ENCODE peak calls at places on chromosome 17, in nine cellular contexts. One of them, this sample, is unnamed.

GRCh38 chr17:48994548-48995331 is 2.4 kb upstream of the IGF2BP1 start:
- DNase-seq in thoracic aorta: no peak
- DNase-seq in Peyer's patch: no peak
- DNase-seq in right atrium auricular region: peak; percentile 7
- DNase-seq in stimulated activated CD8-positive, alpha-beta memory T cell treated with anti-CD3 and anti-CD28 coated beads, Interleukin-7, amount 100 ng/mL, for 1 hour: no peak
- DNase-seq in stimulated activated naive B cell treated with anti-CD40 and anti-IgM and Interleukin-4, amounts not matched to agents 10 μg/mL and 1 μg/mL and 100 μg/mL, for 72 hours: no peak
- DNase-seq in CD4-positive, alpha-beta T cell: no peak
- DNase-seq in A172: no peak
- DNase-seq in amygdala: no peak
- DNase-seq in this sample: no peak

GRCh38 chr17:17303010-17303846 is at the start of gene NT5M:
- DNase-seq in A172: peak; percentile 53
- DNase-seq in thoracic aorta: peak; percentile 19
- DNase-seq in stimulated activated naive B cell treated with anti-CD40 and anti-IgM and Interleukin-4, amounts not matched to agents 10 μg/mL and 1 μg/mL and 100 μg/mL, for 72 hours: peak; percentile 60
- DNase-seq in right atrium auricular region: peak; percentile 64
- DNase-seq in stimulated activated CD8-positive, alpha-beta memory T cell treated with anti-CD3 and anti-CD28 coated beads, Interleukin-7, amount 100 ng/mL, for 1 hour: peak; percentile 36
- DNase-seq in amygdala: peak; percentile 33
- DNase-seq in CD4-positive, alpha-beta T cell: peak; percentile 34
- DNase-seq in Peyer's patch: peak; percentile 74
- DNase-seq in this sample: peak; percentile 88

GRCh38 chr17:20266806-20267458 is 200.4 kb downstream of the LGALS9B start:
- DNase-seq in right atrium auricular region: no peak
- DNase-seq in thoracic aorta: peak; percentile 36
- DNase-seq in A172: peak; percentile 47
- DNase-seq in stimulated activated naive B cell treated with anti-CD40 and anti-IgM and Interleukin-4, amounts not matched to agents 10 μg/mL and 1 μg/mL and 100 μg/mL, for 72 hours: no peak
- DNase-seq in amygdala: no peak
- DNase-seq in stimulated activated CD8-positive, alpha-beta memory T cell treated with anti-CD3 and anti-CD28 coated beads, Interleukin-7, amount 100 ng/mL, for 1 hour: no peak
- DNase-seq in Peyer's patch: no peak
- DNase-seq in CD4-positive, alpha-beta T cell: no peak
- DNase-seq in this sample: peak; percentile 40

GRCh38 chr17:36839256-36839655 is 98.0 kb upstream of the LHX1 start:
- DNase-seq in right atrium auricular region: no peak
- DNase-seq in Peyer's patch: no peak
- DNase-seq in amygdala: no peak
- DNase-seq in stimulated activated CD8-positive, alpha-beta memory T cell treated with anti-CD3 and anti-CD28 coated beads, Interleukin-7, amount 100 ng/mL, for 1 hour: no peak
- DNase-seq in CD4-positive, alpha-beta T cell: no peak
- DNase-seq in stimulated activated naive B cell treated with anti-CD40 and anti-IgM and Interleukin-4, amounts not matched to agents 10 μg/mL and 1 μg/mL and 100 μg/mL, for 72 hours: no peak
- DNase-seq in A172: no peak
- DNase-seq in thoracic aorta: no peak
- DNase-seq in this sample: no peak

GRCh38 chr17:708132-708531 is 6.5 kb downstream of the VPS53 start:
- DNase-seq in A172: no peak
- DNase-seq in stimulated activated CD8-positive, alpha-beta memory T cell treated with anti-CD3 and anti-CD28 coated beads, Interleukin-7, amount 100 ng/mL, for 1 hour: no peak
- DNase-seq in stimulated activated naive B cell treated with anti-CD40 and anti-IgM and Interleukin-4, amounts not matched to agents 10 μg/mL and 1 μg/mL and 100 μg/mL, for 72 hours: no peak
- DNase-seq in amygdala: no peak
- DNase-seq in right atrium auricular region: no peak
- DNase-seq in Peyer's patch: no peak
- DNase-seq in thoracic aorta: no peak
- DNase-seq in CD4-positive, alpha-beta T cell: no peak
- DNase-seq in this sample: no peak

GRCh38 chr17:50557265-50558029 is 3.1 kb upstream of the CACNA1G start:
- DNase-seq in A172: no peak
- DNase-seq in stimulated activated CD8-positive, alpha-beta memory T cell treated with anti-CD3 and anti-CD28 coated beads, Interleukin-7, amount 100 ng/mL, for 1 hour: no peak
- DNase-seq in thoracic aorta: no peak
- DNase-seq in amygdala: no peak
- DNase-seq in CD4-positive, alpha-beta T cell: no peak
- DNase-seq in stimulated activated naive B cell treated with anti-CD40 and anti-IgM and Interleukin-4, amounts not matched to agents 10 μg/mL and 1 μg/mL and 100 μg/mL, for 72 hours: no peak
- DNase-seq in right atrium auricular region: no peak
- DNase-seq in Peyer's patch: no peak
- DNase-seq in this sample: no peak

GRCh38 chr17:65277576-65277975 is 140.4 kb downstream of the RGS9 start:
- DNase-seq in stimulated activated naive B cell treated with anti-CD40 and anti-IgM and Interleukin-4, amounts not matched to agents 10 μg/mL and 1 μg/mL and 100 μg/mL, for 72 hours: no peak
- DNase-seq in Peyer's patch: no peak
- DNase-seq in right atrium auricular region: peak; percentile 26
- DNase-seq in thoracic aorta: no peak
- DNase-seq in stimulated activated CD8-positive, alpha-beta memory T cell treated with anti-CD3 and anti-CD28 coated beads, Interleukin-7, amount 100 ng/mL, for 1 hour: no peak
- DNase-seq in CD4-positive, alpha-beta T cell: no peak
- DNase-seq in A172: no peak
- DNase-seq in amygdala: no peak
- DNase-seq in this sample: no peak

GRCh38 chr17:1907818-1908698 is 78.3 kb downstream of the RPA1 start:
- DNase-seq in thoracic aorta: no peak
- DNase-seq in Peyer's patch: no peak
- DNase-seq in stimulated activated naive B cell treated with anti-CD40 and anti-IgM and Interleukin-4, amounts not matched to agents 10 μg/mL and 1 μg/mL and 100 μg/mL, for 72 hours: no peak
- DNase-seq in A172: no peak
- DNase-seq in amygdala: no peak
- DNase-seq in stimulated activated CD8-positive, alpha-beta memory T cell treated with anti-CD3 and anti-CD28 coated beads, Interleukin-7, amount 100 ng/mL, for 1 hour: no peak
- DNase-seq in right atrium auricular region: no peak
- DNase-seq in CD4-positive, alpha-beta T cell: peak; percentile 16
- DNase-seq in this sample: peak; percentile 54

GRCh38 chr17:28343491-28343932 is 8.0 kb downstream of the TNFAIP1 start:
- DNase-seq in A172: no peak
- DNase-seq in right atrium auricular region: no peak
- DNase-seq in CD4-positive, alpha-beta T cell: no peak
- DNase-seq in stimulated activated CD8-positive, alpha-beta memory T cell treated with anti-CD3 and anti-CD28 coated beads, Interleukin-7, amount 100 ng/mL, for 1 hour: no peak
- DNase-seq in amygdala: no peak
- DNase-seq in Peyer's patch: no peak
- DNase-seq in thoracic aorta: no peak
- DNase-seq in stimulated activated naive B cell treated with anti-CD40 and anti-IgM and Interleukin-4, amounts not matched to agents 10 μg/mL and 1 μg/mL and 100 μg/mL, for 72 hours: no peak
- DNase-seq in this sample: no peak

GRCh38 chr17:2709173-2709661 is 2.3 kb downstream of the CLUH start:
- DNase-seq in thoracic aorta: no peak
- DNase-seq in stimulated activated naive B cell treated with anti-CD40 and anti-IgM and Interleukin-4, amounts not matched to agents 10 μg/mL and 1 μg/mL and 100 μg/mL, for 72 hours: peak; percentile 56
- DNase-seq in stimulated activated CD8-positive, alpha-beta memory T cell treated with anti-CD3 and anti-CD28 coated beads, Interleukin-7, amount 100 ng/mL, for 1 hour: no peak
- DNase-seq in Peyer's patch: peak; percentile 47
- DNase-seq in CD4-positive, alpha-beta T cell: no peak
- DNase-seq in amygdala: no peak
- DNase-seq in A172: no peak
- DNase-seq in right atrium auricular region: no peak
- DNase-seq in this sample: peak; percentile 48

GRCh38 chr17:63276821-63277220 is 169.3 kb downstream of the CYB561 start:
- DNase-seq in Peyer's patch: no peak
- DNase-seq in amygdala: no peak
- DNase-seq in A172: peak; percentile 37
- DNase-seq in stimulated activated CD8-positive, alpha-beta memory T cell treated with anti-CD3 and anti-CD28 coated beads, Interleukin-7, amount 100 ng/mL, for 1 hour: no peak
- DNase-seq in CD4-positive, alpha-beta T cell: no peak
- DNase-seq in stimulated activated naive B cell treated with anti-CD40 and anti-IgM and Interleukin-4, amounts not matched to agents 10 μg/mL and 1 μg/mL and 100 μg/mL, for 72 hours: no peak
- DNase-seq in right atrium auricular region: no peak
- DNase-seq in thoracic aorta: no peak
- DNase-seq in this sample: no peak

GRCh38 chr17:82913304-82914043 is 73.7 kb upstream of the ZNF750 start:
- DNase-seq in right atrium auricular region: no peak
- DNase-seq in stimulated activated naive B cell treated with anti-CD40 and anti-IgM and Interleukin-4, amounts not matched to agents 10 μg/mL and 1 μg/mL and 100 μg/mL, for 72 hours: no peak
- DNase-seq in CD4-positive, alpha-beta T cell: no peak
- DNase-seq in stimulated activated CD8-positive, alpha-beta memory T cell treated with anti-CD3 and anti-CD28 coated beads, Interleukin-7, amount 100 ng/mL, for 1 hour: no peak
- DNase-seq in A172: peak; percentile 19
- DNase-seq in Peyer's patch: no peak
- DNase-seq in thoracic aorta: no peak
- DNase-seq in amygdala: no peak
- DNase-seq in this sample: no peak

GRCh38 chr17:69239611-69240010 is 11.0 kb upstream of the ABCA10 start:
- DNase-seq in CD4-positive, alpha-beta T cell: no peak
- DNase-seq in Peyer's patch: no peak
- DNase-seq in thoracic aorta: no peak
- DNase-seq in A172: no peak
- DNase-seq in stimulated activated CD8-positive, alpha-beta memory T cell treated with anti-CD3 and anti-CD28 coated beads, Interleukin-7, amount 100 ng/mL, for 1 hour: no peak
- DNase-seq in stimulated activated naive B cell treated with anti-CD40 and anti-IgM and Interleukin-4, amounts not matched to agents 10 μg/mL and 1 μg/mL and 100 μg/mL, for 72 hours: no peak
- DNase-seq in amygdala: no peak
- DNase-seq in right atrium auricular region: no peak
- DNase-seq in this sample: no peak

GRCh38 chr17:59746849-59747445 is 39.5 kb downstream of the VMP1 start:
- DNase-seq in Peyer's patch: no peak
- DNase-seq in A172: peak; percentile 67
- DNase-seq in stimulated activated CD8-positive, alpha-beta memory T cell treated with anti-CD3 and anti-CD28 coated beads, Interleukin-7, amount 100 ng/mL, for 1 hour: no peak
- DNase-seq in right atrium auricular region: no peak
- DNase-seq in CD4-positive, alpha-beta T cell: no peak
- DNase-seq in thoracic aorta: no peak
- DNase-seq in amygdala: no peak
- DNase-seq in stimulated activated naive B cell treated with anti-CD40 and anti-IgM and Interleukin-4, amounts not matched to agents 10 μg/mL and 1 μg/mL and 100 μg/mL, for 72 hours: no peak
- DNase-seq in this sample: peak; percentile 58

GRCh38 chr17:57927048-57927723 is 28.0 kb downstream of the CUEDC1 start:
- DNase-seq in thoracic aorta: no peak
- DNase-seq in amygdala: no peak
- DNase-seq in A172: no peak
- DNase-seq in right atrium auricular region: no peak
- DNase-seq in CD4-positive, alpha-beta T cell: no peak
- DNase-seq in stimulated activated CD8-positive, alpha-beta memory T cell treated with anti-CD3 and anti-CD28 coated beads, Interleukin-7, amount 100 ng/mL, for 1 hour: no peak
- DNase-seq in Peyer's patch: no peak
- DNase-seq in stimulated activated naive B cell treated with anti-CD40 and anti-IgM and Interleukin-4, amounts not matched to agents 10 μg/mL and 1 μg/mL and 100 μg/mL, for 72 hours: no peak
- DNase-seq in this sample: no peak

GRCh38 chr17:33989357-33990148 is 265.5 kb upstream of the CCL2 start:
- DNase-seq in CD4-positive, alpha-beta T cell: no peak
- DNase-seq in stimulated activated CD8-positive, alpha-beta memory T cell treated with anti-CD3 and anti-CD28 coated beads, Interleukin-7, amount 100 ng/mL, for 1 hour: no peak
- DNase-seq in Peyer's patch: no peak
- DNase-seq in amygdala: no peak
- DNase-seq in right atrium auricular region: peak; percentile 18
- DNase-seq in A172: no peak
- DNase-seq in thoracic aorta: no peak
- DNase-seq in stimulated activated naive B cell treated with anti-CD40 and anti-IgM and Interleukin-4, amounts not matched to agents 10 μg/mL and 1 μg/mL and 100 μg/mL, for 72 hours: no peak
- DNase-seq in this sample: no peak

GRCh38 chr17:58991718-58992331 is 114.9 kb downstream of the TRIM37 start:
- DNase-seq in amygdala: no peak
- DNase-seq in thoracic aorta: no peak
- DNase-seq in stimulated activated naive B cell treated with anti-CD40 and anti-IgM and Interleukin-4, amounts not matched to agents 10 μg/mL and 1 μg/mL and 100 μg/mL, for 72 hours: no peak
- DNase-seq in stimulated activated CD8-positive, alpha-beta memory T cell treated with anti-CD3 and anti-CD28 coated beads, Interleukin-7, amount 100 ng/mL, for 1 hour: no peak
- DNase-seq in Peyer's patch: no peak
- DNase-seq in right atrium auricular region: no peak
- DNase-seq in CD4-positive, alpha-beta T cell: no peak
- DNase-seq in A172: peak; percentile 85
- DNase-seq in this sample: peak; percentile 72

GRCh38 chr17:17819561-17819995 is 17.2 kb downstream of the SREBF1 start:
- DNase-seq in right atrium auricular region: peak; percentile 81
- DNase-seq in A172: peak; percentile 96
- DNase-seq in stimulated activated CD8-positive, alpha-beta memory T cell treated with anti-CD3 and anti-CD28 coated beads, Interleukin-7, amount 100 ng/mL, for 1 hour: no peak
- DNase-seq in Peyer's patch: peak; percentile 48
- DNase-seq in amygdala: no peak
- DNase-seq in CD4-positive, alpha-beta T cell: no peak
- DNase-seq in stimulated activated naive B cell treated with anti-CD40 and anti-IgM and Interleukin-4, amounts not matched to agents 10 μg/mL and 1 μg/mL and 100 μg/mL, for 72 hours: peak; percentile 85
- DNase-seq in thoracic aorta: no peak
- DNase-seq in this sample: peak; percentile 88

GRCh38 chr17:49576121-49576905 is 642 bp downstream of the NXPH3 start:
- DNase-seq in CD4-positive, alpha-beta T cell: no peak
- DNase-seq in A172: no peak
- DNase-seq in stimulated activated CD8-positive, alpha-beta memory T cell treated with anti-CD3 and anti-CD28 coated beads, Interleukin-7, amount 100 ng/mL, for 1 hour: no peak
- DNase-seq in thoracic aorta: no peak
- DNase-seq in Peyer's patch: no peak
- DNase-seq in amygdala: no peak
- DNase-seq in stimulated activated naive B cell treated with anti-CD40 and anti-IgM and Interleukin-4, amounts not matched to agents 10 μg/mL and 1 μg/mL and 100 μg/mL, for 72 hours: no peak
- DNase-seq in right atrium auricular region: no peak
- DNase-seq in this sample: peak; percentile 68

GRCh38 chr17:72439893-72440502 is 319.2 kb downstream of the SOX9 start:
- DNase-seq in thoracic aorta: no peak
- DNase-seq in stimulated activated CD8-positive, alpha-beta memory T cell treated with anti-CD3 and anti-CD28 coated beads, Interleukin-7, amount 100 ng/mL, for 1 hour: no peak
- DNase-seq in Peyer's patch: no peak
- DNase-seq in right atrium auricular region: no peak
- DNase-seq in CD4-positive, alpha-beta T cell: no peak
- DNase-seq in stimulated activated naive B cell treated with anti-CD40 and anti-IgM and Interleukin-4, amounts not matched to agents 10 μg/mL and 1 μg/mL and 100 μg/mL, for 72 hours: no peak
- DNase-seq in amygdala: no peak
- DNase-seq in A172: no peak
- DNase-seq in this sample: no peak

GRCh38 chr17:2547176-2547575 is 35.5 kb upstream of the METTL16 start:
- DNase-seq in amygdala: no peak
- DNase-seq in thoracic aorta: no peak
- DNase-seq in Peyer's patch: no peak
- DNase-seq in CD4-positive, alpha-beta T cell: no peak
- DNase-seq in right atrium auricular region: no peak
- DNase-seq in A172: peak; percentile 34
- DNase-seq in stimulated activated CD8-positive, alpha-beta memory T cell treated with anti-CD3 and anti-CD28 coated beads, Interleukin-7, amount 100 ng/mL, for 1 hour: no peak
- DNase-seq in stimulated activated naive B cell treated with anti-CD40 and anti-IgM and Interleukin-4, amounts not matched to agents 10 μg/mL and 1 μg/mL and 100 μg/mL, for 72 hours: no peak
- DNase-seq in this sample: peak; percentile 32

GRCh38 chr17:44543213-44543904 is 13.9 kb upstream of the FZD2 start:
- DNase-seq in A172: peak; percentile 98
- DNase-seq in Peyer's patch: no peak
- DNase-seq in stimulated activated naive B cell treated with anti-CD40 and anti-IgM and Interleukin-4, amounts not matched to agents 10 μg/mL and 1 μg/mL and 100 μg/mL, for 72 hours: no peak
- DNase-seq in thoracic aorta: no peak
- DNase-seq in amygdala: no peak
- DNase-seq in CD4-positive, alpha-beta T cell: no peak
- DNase-seq in right atrium auricular region: no peak
- DNase-seq in stimulated activated CD8-positive, alpha-beta memory T cell treated with anti-CD3 and anti-CD28 coated beads, Interleukin-7, amount 100 ng/mL, for 1 hour: no peak
- DNase-seq in this sample: peak; percentile 82

GRCh38 chr17:49106366-49107210 is 26.0 kb upstream of the B4GALNT2 start:
- DNase-seq in right atrium auricular region: no peak
- DNase-seq in Peyer's patch: no peak
- DNase-seq in thoracic aorta: no peak
- DNase-seq in CD4-positive, alpha-beta T cell: no peak
- DNase-seq in stimulated activated naive B cell treated with anti-CD40 and anti-IgM and Interleukin-4, amounts not matched to agents 10 μg/mL and 1 μg/mL and 100 μg/mL, for 72 hours: no peak
- DNase-seq in stimulated activated CD8-positive, alpha-beta memory T cell treated with anti-CD3 and anti-CD28 coated beads, Interleukin-7, amount 100 ng/mL, for 1 hour: no peak
- DNase-seq in amygdala: no peak
- DNase-seq in A172: peak; percentile 62
- DNase-seq in this sample: peak; percentile 61

GRCh38 chr17:42779942-42780815 is at the start of gene WNK4:
- DNase-seq in amygdala: no peak
- DNase-seq in thoracic aorta: no peak
- DNase-seq in CD4-positive, alpha-beta T cell: no peak
- DNase-seq in right atrium auricular region: no peak
- DNase-seq in stimulated activated naive B cell treated with anti-CD40 and anti-IgM and Interleukin-4, amounts not matched to agents 10 μg/mL and 1 μg/mL and 100 μg/mL, for 72 hours: no peak
- DNase-seq in A172: peak; percentile 38
- DNase-seq in stimulated activated CD8-positive, alpha-beta memory T cell treated with anti-CD3 and anti-CD28 coated beads, Interleukin-7, amount 100 ng/mL, for 1 hour: no peak
- DNase-seq in Peyer's patch: no peak
- DNase-seq in this sample: peak; percentile 62

GRCh38 chr17:13036776-13037175 is 18.9 kb upstream of the ELAC2 start:
- DNase-seq in A172: no peak
- DNase-seq in stimulated activated CD8-positive, alpha-beta memory T cell treated with anti-CD3 and anti-CD28 coated beads, Interleukin-7, amount 100 ng/mL, for 1 hour: no peak
- DNase-seq in stimulated activated naive B cell treated with anti-CD40 and anti-IgM and Interleukin-4, amounts not matched to agents 10 μg/mL and 1 μg/mL and 100 μg/mL, for 72 hours: no peak
- DNase-seq in amygdala: no peak
- DNase-seq in thoracic aorta: no peak
- DNase-seq in CD4-positive, alpha-beta T cell: no peak
- DNase-seq in right atrium auricular region: no peak
- DNase-seq in Peyer's patch: no peak
- DNase-seq in this sample: no peak

GRCh38 chr17:7929158-7930029 is at the start of gene KCNAB3:
- DNase-seq in Peyer's patch: peak; percentile 52
- DNase-seq in right atrium auricular region: no peak
- DNase-seq in stimulated activated naive B cell treated with anti-CD40 and anti-IgM and Interleukin-4, amounts not matched to agents 10 μg/mL and 1 μg/mL and 100 μg/mL, for 72 hours: no peak
- DNase-seq in stimulated activated CD8-positive, alpha-beta memory T cell treated with anti-CD3 and anti-CD28 coated beads, Interleukin-7, amount 100 ng/mL, for 1 hour: no peak
- DNase-seq in A172: no peak
- DNase-seq in thoracic aorta: no peak
- DNase-seq in amygdala: no peak
- DNase-seq in CD4-positive, alpha-beta T cell: peak; percentile 41
- DNase-seq in this sample: peak; percentile 82